ENCODE peak calls at places on chromosome 18, in four cellular contexts. M, A, N and V are unnamed samples. For H3K36me3 and H3K27me3, the result is how much of the 10 kb centered on the place peaks cover.

GRCh38 chr18:3397031-3397750 is 52.8 kb upstream of the TGIF1 start:
- DNase-seq in N (no peak), A (no peak), M (no peak), V (no peak)

GRCh38 chr18:41771971-41772370 is 183.1 kb upstream of the PIK3C3 start:
- DNase-seq in M (no peak), A (no peak), N (peak), V (no peak)

GRCh38 chr18:22560797-22561196 is 143.1 kb upstream of the CTAGE1 start:
- DNase-seq in A (no peak), M (no peak), N (no peak), V (no peak)

GRCh38 chr18:59446012-59446411 is 86.9 kb upstream of the LMAN1 start:
- DNase-seq in M (peak), A (no peak), N (peak), V (no peak)

GRCh38 chr18:58669731-58670379 is 1.4 kb upstream of the MALT1 start:
- DNase-seq in A (no peak), M (peak), N (peak), V (peak)

GRCh38 chr18:50183556-50183955 is 11.4 kb downstream of the MYO5B start:
- DNase-seq in A (no peak), M (peak), N (peak), V (no peak)

GRCh38 chr18:59570101-59570875 is 126.9 kb downstream of the CCBE1 start:
- DNase-seq in M (no peak), A (no peak), N (peak), V (no peak)

GRCh38 chr18:46042571-46043123 is 29.4 kb downstream of the PSTPIP2 start:
- DNase-seq in M (peak), A (no peak), N (peak), V (peak)

GRCh38 chr18:44594779-44595467 is 85.8 kb upstream of the SETBP1 start:
- DNase-seq in N (peak), M (peak), A (no peak), V (peak)

GRCh38 chr18:64219511-64219910 is 70.6 kb upstream of the LINC00305 start:
- DNase-seq in A (no peak), M (no peak), N (no peak), V (no peak)

GRCh38 chr18:68676913-68677312 is 38.0 kb downstream of the TMX3 start:
- DNase-seq in N (no peak), A (no peak), M (peak), V (no peak)

GRCh38 chr18:79786781-79787526 is 10.8 kb upstream of the KCNG2 start:
- DNase-seq in N (no peak), A (no peak), M (peak), V (no peak)

GRCh38 chr18:40651163-40651562 is 1303.9 kb upstream of the PIK3C3 start:
- DNase-seq in N (no peak), A (no peak), M (no peak), V (no peak)

GRCh38 chr18:43914017-43914416 is 636.7 kb upstream of the SYT4 start:
- DNase-seq in N (no peak), A (no peak), M (no peak), V (no peak)

GRCh38 chr18:78984941-78985784 is 5.5 kb downstream of the SALL3 start:
- DNase-seq in A (no peak), N (no peak), M (no peak), V (no peak)

GRCh38 chr18:25147878-25148488 is 204.0 kb downstream of the ZNF521 start:
- DNase-seq in A (no peak), N (no peak), M (no peak), V (no peak)

GRCh38 chr18:36187138-36187825 is at the start of gene MOCOS:
- DNase-seq in M (peak), N (no peak), A (peak), V (peak)

GRCh38 chr18:69469444-69469919 is 68.8 kb downstream of the DOK6 start:
- DNase-seq in M (peak), A (peak), N (no peak), V (peak)

GRCh38 chr18:49321271-49321670 is 139.2 kb downstream of the DYM start:
- DNase-seq in A (no peak), N (no peak), M (no peak), V (no peak)

GRCh38 chr18:45518770-45519169 is 96.5 kb upstream of the SLC14A2 start:
- DNase-seq in M (no peak), N (no peak), A (no peak), V (no peak)

GRCh38 chr18:44149706-44150105 is 531.0 kb upstream of the SETBP1 start:
- DNase-seq in A (no peak), N (peak), M (peak), V (peak)

GRCh38 chr18:52323802-52324201 is 16.2 kb upstream of the DCC start:
- DNase-seq in N (no peak), A (no peak), M (no peak), V (no peak)

GRCh38 chr18:52322307-52322706 is 17.7 kb upstream of the DCC start:
- DNase-seq in N (no peak), M (no peak), A (no peak), V (no peak)

GRCh38 chr18:52326001-52326400 is 14.0 kb upstream of the DCC start:
- DNase-seq in A (no peak), N (peak), M (no peak), V (no peak)
- H3K4me3 ChIP-seq in A (no peak), N (no peak), M (no peak), V (no peak)

DNA sequence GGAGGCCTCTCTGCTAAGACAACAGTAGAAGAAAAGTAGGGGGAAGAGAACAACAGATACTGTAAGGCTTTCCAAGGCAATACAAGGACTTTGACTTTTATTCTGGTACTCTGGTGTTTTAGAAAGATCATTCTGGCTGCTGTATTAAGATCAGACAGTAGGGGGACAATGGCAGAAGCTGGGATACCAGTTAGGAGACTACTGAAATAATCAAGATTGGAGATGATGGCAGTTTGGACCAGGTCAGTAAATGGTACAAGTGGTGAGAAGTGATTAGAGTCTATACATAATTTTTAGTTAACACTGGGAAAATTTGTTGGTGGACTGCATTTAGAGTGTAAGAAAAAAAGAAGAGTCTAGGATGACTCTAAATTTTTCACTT is 139.7 kb downstream of the ROCK1 start:
- DNase-seq in A (no peak), N (no peak), M (peak), V (no peak)
- H3K36me3 ChIP-seq in A (half or more), N (under half), M (under half), V (under half)

GRCh38 chr18:74832381-74832780 is 234.7 kb downstream of the ZNF407 start:
- DNase-seq in N (no peak), A (no peak), M (peak), V (no peak)

GRCh38 chr18:74832999-74833398 is 235.3 kb downstream of the ZNF407 start:
- DNase-seq in M (no peak), N (no peak), A (no peak), V (no peak)

GRCh38 chr18:74834424-74835309 is 237.0 kb downstream of the ZNF407 start:
- DNase-seq in A (no peak), N (no peak), M (no peak), V (no peak)

GRCh38 chr18:74840492-74841167 is 243.0 kb downstream of the ZNF407 start:
- DNase-seq in M (peak), A (no peak), N (peak), V (peak)

DNA sequence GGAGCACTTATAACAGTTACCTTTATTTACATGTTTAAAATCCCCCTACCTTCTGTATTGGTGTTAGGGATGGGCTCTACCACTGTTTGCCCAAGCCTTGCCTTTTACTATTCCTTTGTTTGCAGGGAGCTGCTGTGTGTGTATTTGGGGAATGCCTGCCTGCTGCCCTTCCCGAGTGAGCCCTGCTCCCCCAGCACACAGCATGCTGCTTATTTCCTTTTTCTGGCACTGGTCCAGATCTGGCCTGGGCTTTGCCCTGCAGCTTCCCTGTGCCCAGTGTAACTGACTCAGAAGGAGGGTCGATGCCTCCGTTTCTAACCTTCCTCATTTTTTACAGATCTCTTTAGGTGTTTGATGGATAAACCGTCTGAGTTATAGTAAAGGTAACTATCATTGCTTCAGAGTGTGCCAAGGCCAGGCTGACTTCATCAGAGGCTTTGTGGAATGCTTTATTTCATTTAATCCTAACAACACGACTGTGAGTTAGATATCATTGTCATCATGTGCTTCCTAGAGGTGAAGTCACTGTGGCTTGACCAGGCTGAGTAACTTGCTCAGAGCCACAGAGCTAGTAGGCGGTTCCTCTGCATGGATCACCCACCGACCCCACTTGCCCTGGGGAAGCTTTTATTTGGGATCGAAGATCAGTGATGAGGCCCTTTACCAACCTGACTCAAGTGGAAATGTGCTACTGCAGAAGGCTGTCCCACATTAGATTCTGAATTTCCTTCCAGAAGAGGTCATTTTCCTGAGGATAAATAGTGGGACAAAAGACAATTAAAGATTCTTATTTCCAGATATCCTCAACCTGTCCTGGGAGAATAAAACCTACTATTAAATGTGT is 238.8 kb downstream of the ZNF407 start:
- DNase-seq in M (peak), A (no peak), N (peak), V (peak)
- H3K27me3 ChIP-seq in M (under half), A (under half), N (under half), V (under half)

GRCh38 chr18:55402731-55403405 is 185.1 kb downstream of the TCF4 start:
- DNase-seq in N (peak), A (no peak), M (peak), V (no peak)

GRCh38 chr18:55400590-55401274 is 187.3 kb downstream of the TCF4 start:
- DNase-seq in A (no peak), N (peak), M (peak), V (no peak)

GRCh38 chr18:55403555-55403954 is 184.4 kb downstream of the TCF4 start:
- DNase-seq in N (no peak), M (peak), A (no peak), V (no peak)

GRCh38 chr18:55401638-55402191 is 186.3 kb downstream of the TCF4 start:
- DNase-seq in M (peak), N (peak), A (no peak), V (peak)

GRCh38 chr18:55401275-55401620 is 186.7 kb downstream of the TCF4 start:
- DNase-seq in N (peak), A (no peak), M (peak), V (no peak)
- H3K4me3 ChIP-seq in N (peak), A (peak), M (peak), V (peak)

GRCh38 chr18:9557250-9557943 is 57.0 kb downstream of the PPP4R1 start:
- DNase-seq in M (no peak), A (no peak), N (no peak), V (no peak)
- H3K36me3 ChIP-seq in M (half or more), A (half or more), N (half or more), V (half or more)

DNA sequence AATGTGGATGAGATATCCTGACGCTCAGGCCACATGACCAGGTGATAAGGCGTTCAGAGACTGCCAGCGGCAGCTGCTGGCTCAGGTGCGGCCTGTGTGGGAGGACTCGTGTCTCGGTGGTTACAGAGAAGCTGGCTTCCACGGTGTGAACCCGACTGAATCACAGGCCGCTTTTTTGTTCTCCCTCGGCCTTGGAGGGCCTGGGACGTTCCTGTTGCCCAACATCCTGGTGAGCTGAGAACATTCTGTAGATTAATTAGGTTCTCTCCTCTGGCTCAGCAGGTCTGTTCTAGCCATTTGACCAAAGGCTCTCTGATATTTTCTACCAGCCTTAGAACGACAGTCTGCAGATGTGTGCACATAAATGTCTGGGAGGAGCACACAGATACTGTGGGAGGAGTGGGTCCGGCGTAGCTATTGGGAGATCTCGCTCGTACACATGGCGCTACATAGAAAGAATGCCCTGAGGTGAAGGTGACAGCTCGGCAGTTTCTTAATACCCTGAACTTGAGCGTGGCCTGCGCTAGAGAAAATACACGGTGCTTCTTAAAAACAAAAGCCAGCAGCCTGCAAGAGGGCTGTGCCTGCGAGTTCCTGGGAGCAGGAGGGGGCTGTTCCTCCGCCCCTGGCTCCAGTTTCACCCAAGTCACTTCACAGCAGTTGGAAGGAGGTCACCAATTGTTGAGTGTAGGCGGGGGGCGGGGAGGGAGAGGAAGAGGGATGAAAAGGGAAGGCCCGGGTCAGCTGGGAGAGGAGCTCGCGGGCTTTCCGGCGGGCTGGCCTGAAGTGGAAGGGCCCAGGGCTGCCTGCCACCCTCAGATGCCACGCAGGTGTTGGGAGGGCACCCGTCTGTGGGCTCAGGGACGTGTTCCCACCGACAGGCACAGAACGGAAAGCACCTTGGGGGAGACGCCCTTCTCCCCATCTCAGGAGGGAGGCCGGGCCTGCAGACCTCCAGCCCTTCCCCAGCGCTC is 124.6 kb upstream of the ZNF516 start:
- DNase-seq in M (peak), A (peak), N (peak), V (no peak)
- H3K27me3 ChIP-seq in M (under half), A (under half), N (under half), V (under half)

GRCh38 chr18:57210101-57210661 is 63.3 kb downstream of the BOD1L2 start:
- DNase-seq in M (peak), N (peak), A (no peak), V (peak)
- H3K4me3 ChIP-seq in M (no peak), N (no peak), A (no peak), V (no peak)

GRCh38 chr18:31891566-31891965 is 51.4 kb downstream of the TRAPPC8 start:
- DNase-seq in N (no peak), A (no peak), M (no peak), V (no peak)

DNA sequence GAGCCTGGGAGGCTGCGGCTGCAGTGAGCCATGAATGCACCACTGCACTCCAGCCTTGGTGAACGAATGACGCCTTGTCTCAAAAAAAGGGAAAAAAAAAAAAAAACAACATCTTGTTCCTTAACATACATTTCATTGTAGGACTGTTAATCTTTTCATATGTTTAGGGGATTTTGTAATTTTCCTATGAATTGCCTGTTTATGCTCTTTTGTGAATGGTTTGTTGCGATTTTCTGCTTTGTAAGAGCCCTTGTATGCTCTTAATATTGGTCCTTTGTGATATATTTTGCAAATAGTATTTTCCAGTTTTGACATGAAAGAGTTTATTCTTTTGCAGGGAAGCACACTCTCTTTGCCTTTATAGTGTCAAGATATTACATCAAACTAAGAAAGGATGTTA is 50.0 kb downstream of the TRAPPC8 start:
- DNase-seq in A (no peak), N (no peak), M (no peak), V (no peak)
- H3K36me3 ChIP-seq in A (half or more), N (under half), M (under half), V (half or more)

GRCh38 chr18:57443247-57443646 is 8.1 kb downstream of the ONECUT2 start:
- DNase-seq in M (no peak), N (no peak), A (no peak), V (no peak)
- H3K27me3 ChIP-seq in M (half or more), N (half or more), A (half or more), V (under half)